ENCODE peak calls at places on chromosome 7, in nine cellular contexts. W is HCT116, F is spleen, Q is vagina, I is GM12878, X is A549, G is right lobe of liver, R is adrenal gland, E is gastrocnemius medialis. M is an unnamed sample.
A peak's percentile ranks its signal among the peaks of the same experiment; 100 is the strongest.

GRCh38 chr7:93707249-93707648 is 132.7 kb upstream of the CALCR start:
- DNase-seq in W (no peak), F (no peak), Q (no peak), I (no peak), X (no peak), G (no peak), R (no peak), E (no peak), M (no peak)

GRCh38 chr7:67359900-67360299 is 363.3 kb downstream of the TYW1 start:
- DNase-seq in W (no peak), F (no peak), Q (no peak), I (no peak), X (no peak), G (no peak), R (peak; percentile 53), E (no peak), M (no peak)

GRCh38 chr7:51290702-51291290 is 25.8 kb downstream of the COBL start:
- DNase-seq in W (no peak), F (no peak), Q (no peak), I (no peak), X (no peak), G (no peak), R (no peak), E (no peak), M (no peak)

GRCh38 chr7:63080831-63081230 is 917.8 kb upstream of the ZNF722 start:
- DNase-seq in W (no peak), F (no peak), Q (peak; percentile 62), I (no peak), X (no peak), G (no peak), R (no peak), E (no peak), M (no peak)

GRCh38 chr7:105353752-105354328 is 34.9 kb downstream of the SRPK2 start:
- DNase-seq in W (no peak), F (peak; percentile 85), Q (no peak), I (no peak), X (no peak), G (peak; percentile 55), R (peak; percentile 61), E (peak; percentile 32), M (no peak)

GRCh38 chr7:42285383-42285824 is 48.4 kb upstream of the GLI3 start:
- DNase-seq in W (no peak), F (no peak), Q (no peak), I (no peak), X (no peak), G (no peak), R (no peak), E (no peak), M (no peak)

GRCh38 chr7:139854803-139855497 is 25.9 kb downstream of the TBXAS1 start:
- DNase-seq in W (no peak), F (no peak), Q (peak; percentile 16), I (no peak), X (no peak), G (no peak), R (no peak), E (no peak), M (no peak)

GRCh38 chr7:128830231-128831177 is at the start of gene FLNC:
- DNase-seq in W (no peak), F (peak; percentile 85), Q (no peak), I (no peak), X (no peak), G (no peak), R (no peak), E (no peak), M (no peak)

GRCh38 chr7:100081535-100082102 is at the start of gene ZNF3:
- DNase-seq in W (peak; percentile 98), F (peak; percentile 99), Q (peak; percentile 99), I (peak; percentile 97), X (peak; percentile 99), G (peak; percentile 99), R (peak; percentile 99), E (peak; percentile 99), M (peak; percentile 94)
- TF ChIP-seq POLR2A in W (peak; percentile 58), F (no peak), Q (no peak), I (peak; percentile 96), X (peak; percentile 69), G (peak; percentile 79), R (peak; percentile 80), E (peak; percentile 62), M (peak; percentile 61)

DNA sequence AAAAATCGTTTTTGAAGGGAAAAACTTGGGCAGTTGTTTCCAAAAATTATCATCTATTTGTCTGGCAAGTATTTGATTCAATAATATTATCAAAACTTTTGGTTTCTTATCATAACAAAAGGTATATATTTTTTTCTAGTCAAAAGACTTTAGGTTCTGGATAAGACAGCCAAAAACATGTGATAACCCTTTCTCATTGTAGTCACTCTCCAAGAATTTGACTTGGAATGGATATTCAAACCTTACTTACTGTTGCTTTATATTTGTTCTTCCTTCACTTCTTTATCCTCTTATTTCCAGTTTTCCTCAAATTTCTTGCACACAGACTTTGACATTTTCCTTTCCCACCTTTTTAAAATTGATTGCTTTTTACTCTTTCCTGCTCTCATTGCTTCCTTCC is 140.9 kb upstream of the FAM3C start:
- DNase-seq in W (no peak), F (no peak), Q (no peak), I (no peak), X (no peak), G (no peak), R (no peak), E (no peak), M (no peak)
- H3K27ac ChIP-seq in W (no peak overlapping the region), F (no peak overlapping the region), Q (no peak overlapping the region), I (no peak overlapping the region), X (no peak overlapping the region), G (no peak overlapping the region), R (no peak overlapping the region), E (no peak overlapping the region), M (no peak overlapping the region)

GRCh38 chr7:2106506-2106905 is 126.2 kb downstream of the MAD1L1 start:
- DNase-seq in W (no peak), F (no peak), Q (no peak), I (no peak), X (no peak), G (no peak), R (no peak), E (no peak), M (no peak)

GRCh38 chr7:2107386-2108085 is 125.2 kb downstream of the MAD1L1 start:
- DNase-seq in W (no peak), F (no peak), Q (no peak), I (no peak), X (no peak), G (no peak), R (no peak), E (no peak), M (no peak)

GRCh38 chr7:2105917-2106316 is 126.8 kb downstream of the MAD1L1 start:
- DNase-seq in W (no peak), F (no peak), Q (no peak), I (no peak), X (no peak), G (no peak), R (no peak), E (no peak), M (no peak)

GRCh38 chr7:2105280-2105679 is 127.5 kb downstream of the MAD1L1 start:
- DNase-seq in W (no peak), F (no peak), Q (no peak), I (no peak), X (no peak), G (no peak), R (no peak), E (no peak), M (no peak)

GRCh38 chr7:2106920-2107319 is 125.8 kb downstream of the MAD1L1 start:
- DNase-seq in W (no peak), F (no peak), Q (no peak), I (no peak), X (no peak), G (no peak), R (peak; percentile 68), E (no peak), M (no peak)
- H3K4me1 ChIP-seq in W (peaks cover 79% of the 10 kb centered on the region), F (peaks cover 82% of the 10 kb centered on the region), Q (peaks cover 34% of the 10 kb centered on the region), I (peaks cover 22% of the 10 kb centered on the region), X (peaks cover 28% of the 10 kb centered on the region), G (no peaks in the 10 kb centered on the region), R (peaks cover 9% of the 10 kb centered on the region), E (peaks cover 28% of the 10 kb centered on the region), M (peaks cover 24% of the 10 kb centered on the region)

DNA sequence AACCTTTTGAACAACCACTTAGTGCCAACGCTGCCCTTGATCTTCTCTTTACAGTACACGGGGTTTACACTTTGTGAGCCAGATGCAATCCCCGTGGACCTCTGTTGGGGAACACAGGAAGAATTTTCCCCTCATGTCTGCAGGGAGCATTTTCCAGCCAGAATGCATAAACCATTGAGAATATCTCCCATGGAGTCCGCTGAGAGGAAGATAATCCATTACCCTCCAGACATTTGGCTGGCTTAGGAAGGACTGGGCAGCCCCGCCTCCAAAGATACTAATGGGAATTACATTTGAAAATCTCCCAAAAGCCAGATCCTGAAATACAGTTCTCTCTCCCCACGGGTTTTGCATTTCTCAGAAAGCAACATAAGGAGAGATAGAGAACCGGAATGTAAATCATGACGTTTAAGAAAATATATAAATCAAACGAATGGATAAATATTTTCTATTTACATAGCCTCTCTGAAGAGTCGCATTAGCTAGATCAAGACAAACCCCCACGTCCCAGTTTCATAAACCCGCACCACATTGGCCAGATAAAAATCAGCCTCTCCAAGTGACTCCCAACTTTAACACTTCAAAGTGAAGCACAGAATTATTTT is 53.5 kb downstream of the TRIL start:
- DNase-seq in W (no peak), F (no peak), Q (no peak), I (no peak), X (no peak), G (peak; percentile 54), R (no peak), E (no peak), M (no peak)
- TF ChIP-seq POLR2A in W (no peak), F (no peak), Q (no peak), I (no peak), X (no peak), G (no peak), R (no peak), E (no peak), M (no peak)

DNA sequence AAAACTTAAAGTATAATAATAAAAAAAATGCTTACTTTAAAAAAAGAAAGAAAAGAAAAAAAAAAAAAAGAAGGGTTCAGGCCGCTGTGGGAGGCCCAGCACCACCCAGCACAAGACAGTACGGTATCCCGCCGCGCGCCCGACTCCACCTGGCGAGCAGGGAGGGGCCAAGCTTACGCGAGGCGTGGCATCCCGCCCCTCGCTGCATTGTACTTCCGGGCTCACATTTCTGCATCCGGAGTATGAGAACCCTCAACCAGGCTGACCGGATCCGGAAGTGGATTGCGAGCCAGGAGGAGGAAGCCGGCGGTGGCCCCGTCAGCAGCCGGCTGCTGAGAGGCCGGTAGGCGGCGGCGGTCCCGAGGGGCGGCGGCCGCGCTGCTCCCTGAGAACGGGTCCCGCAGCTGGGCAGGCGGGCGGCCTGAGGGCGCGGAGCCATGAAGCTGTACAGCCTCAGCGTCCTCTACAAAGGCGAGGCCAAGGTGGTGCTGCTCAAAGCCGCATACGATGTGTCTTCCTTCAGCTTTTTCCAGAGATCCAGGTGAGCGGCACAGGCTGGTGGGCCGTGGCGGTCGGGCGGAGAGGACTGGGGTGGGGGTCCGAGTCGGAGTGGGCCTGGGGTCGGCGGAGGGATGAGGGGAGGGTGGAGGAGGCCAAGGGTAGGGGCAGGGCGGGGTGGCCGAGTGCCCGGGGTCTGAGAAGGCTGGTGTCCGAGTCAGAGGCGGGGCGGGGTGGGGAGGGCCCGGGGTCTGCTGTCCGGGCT is at the start of gene YKT6:
- DNase-seq in W (peak; percentile 94), F (peak; percentile 99), Q (peak; percentile 92), I (peak; percentile 84), X (peak; percentile 96), G (peak; percentile 95), R (peak; percentile 97), E (peak; percentile 93), M (peak; percentile 72)
- H3K27ac ChIP-seq in W (peak within 1 kb of the TSS; percentile 57), F (peak within 1 kb of the TSS; percentile 81), Q (peak within 1 kb of the TSS; percentile 45), I (peak within 1 kb of the TSS; percentile 16), X (peak within 1 kb of the TSS; percentile 92), G (no peak within 1 kb of the TSS), R (peak within 1 kb of the TSS; percentile 86), E (peak within 1 kb of the TSS; percentile 91), M (peak within 1 kb of the TSS; percentile 88)

M was measured in esophagus squamous epithelium.